ENCODE peak calls at places on chromosome 7, in seven cellular contexts. One of them, this sample, is unnamed.

GRCh38 chr7:32390210-32390609 is 100.0 kb downstream of the LSM5 start:
- DNase-seq in GM20000: no peak
- DNase-seq in activated CD8-positive, alpha-beta T cell treated with anti-CD3 and anti-CD28 coated beads for 36 hours: no peak
- DNase-seq in mucosa of descending colon: no peak
- DNase-seq in B cell: no peak
- DNase-seq in CD8-positive, alpha-beta T cell: no peak
- DNase-seq in choroid plexus epithelial cell: no peak
- DNase-seq in this sample: no peak

GRCh38 chr7:24455813-24456525 is 117.3 kb upstream of the PALS2 start:
- DNase-seq in GM20000: no peak
- DNase-seq in activated CD8-positive, alpha-beta T cell treated with anti-CD3 and anti-CD28 coated beads for 36 hours: no peak
- DNase-seq in mucosa of descending colon: no peak
- DNase-seq in B cell: no peak
- DNase-seq in CD8-positive, alpha-beta T cell: no peak
- DNase-seq in choroid plexus epithelial cell: no peak
- DNase-seq in this sample: no peak

GRCh38 chr7:117274951-117275350 is 47.9 kb downstream of the WNT2 start:
- DNase-seq in GM20000: no peak
- DNase-seq in activated CD8-positive, alpha-beta T cell treated with anti-CD3 and anti-CD28 coated beads for 36 hours: no peak
- DNase-seq in mucosa of descending colon: no peak
- DNase-seq in B cell: no peak
- DNase-seq in CD8-positive, alpha-beta T cell: no peak
- DNase-seq in choroid plexus epithelial cell: no peak
- DNase-seq in this sample: no peak

GRCh38 chr7:66905689-66906088 is 15.3 kb upstream of the TMEM248 start:
- DNase-seq in GM20000: peak; percentile 21
- DNase-seq in activated CD8-positive, alpha-beta T cell treated with anti-CD3 and anti-CD28 coated beads for 36 hours: no peak
- DNase-seq in mucosa of descending colon: no peak
- DNase-seq in B cell: no peak
- DNase-seq in CD8-positive, alpha-beta T cell: no peak
- DNase-seq in choroid plexus epithelial cell: no peak
- DNase-seq in this sample: no peak

GRCh38 chr7:123797673-123798526 is 47.1 kb upstream of the HYAL4 start:
- DNase-seq in GM20000: no peak
- DNase-seq in activated CD8-positive, alpha-beta T cell treated with anti-CD3 and anti-CD28 coated beads for 36 hours: no peak
- DNase-seq in mucosa of descending colon: peak; percentile 38
- DNase-seq in B cell: no peak
- DNase-seq in CD8-positive, alpha-beta T cell: no peak
- DNase-seq in choroid plexus epithelial cell: peak; percentile 96
- DNase-seq in this sample: peak; percentile 12

GRCh38 chr7:111025013-111025412 is 65.9 kb upstream of the LRRN3 start:
- DNase-seq in GM20000: no peak
- DNase-seq in activated CD8-positive, alpha-beta T cell treated with anti-CD3 and anti-CD28 coated beads for 36 hours: peak; percentile 70
- DNase-seq in mucosa of descending colon: no peak
- DNase-seq in B cell: no peak
- DNase-seq in CD8-positive, alpha-beta T cell: no peak
- DNase-seq in choroid plexus epithelial cell: no peak
- DNase-seq in this sample: no peak

GRCh38 chr7:101877882-101878591 is 60.6 kb downstream of the CUX1 start:
- DNase-seq in GM20000: no peak
- DNase-seq in activated CD8-positive, alpha-beta T cell treated with anti-CD3 and anti-CD28 coated beads for 36 hours: no peak
- DNase-seq in mucosa of descending colon: peak; percentile 63
- DNase-seq in B cell: no peak
- DNase-seq in CD8-positive, alpha-beta T cell: no peak
- DNase-seq in choroid plexus epithelial cell: no peak
- DNase-seq in this sample: no peak

GRCh38 chr7:121113288-121113687 is 124.8 kb downstream of the CPED1 start:
- DNase-seq in GM20000: no peak
- DNase-seq in activated CD8-positive, alpha-beta T cell treated with anti-CD3 and anti-CD28 coated beads for 36 hours: no peak
- DNase-seq in mucosa of descending colon: no peak
- DNase-seq in B cell: no peak
- DNase-seq in CD8-positive, alpha-beta T cell: no peak
- DNase-seq in choroid plexus epithelial cell: peak; percentile 71
- DNase-seq in this sample: no peak

GRCh38 chr7:33186187-33186586 is 56.8 kb downstream of the BBS9 start:
- DNase-seq in GM20000: no peak
- DNase-seq in activated CD8-positive, alpha-beta T cell treated with anti-CD3 and anti-CD28 coated beads for 36 hours: no peak
- DNase-seq in mucosa of descending colon: no peak
- DNase-seq in B cell: no peak
- DNase-seq in CD8-positive, alpha-beta T cell: no peak
- DNase-seq in choroid plexus epithelial cell: peak; percentile 83
- DNase-seq in this sample: no peak

GRCh38 chr7:28157826-28158416 is 22.7 kb downstream of the JAZF1 start:
- DNase-seq in GM20000: no peak
- DNase-seq in activated CD8-positive, alpha-beta T cell treated with anti-CD3 and anti-CD28 coated beads for 36 hours: no peak
- DNase-seq in mucosa of descending colon: no peak
- DNase-seq in B cell: no peak
- DNase-seq in CD8-positive, alpha-beta T cell: no peak
- DNase-seq in choroid plexus epithelial cell: no peak
- DNase-seq in this sample: no peak

GRCh38 chr7:112452102-112452888 is 2.0 kb downstream of the IFRD1 start:
- DNase-seq in GM20000: peak; percentile 21
- DNase-seq in activated CD8-positive, alpha-beta T cell treated with anti-CD3 and anti-CD28 coated beads for 36 hours: no peak
- DNase-seq in mucosa of descending colon: peak; percentile 44
- DNase-seq in B cell: no peak
- DNase-seq in CD8-positive, alpha-beta T cell: no peak
- DNase-seq in choroid plexus epithelial cell: peak; percentile 75
- DNase-seq in this sample: peak; percentile 27

DNA sequence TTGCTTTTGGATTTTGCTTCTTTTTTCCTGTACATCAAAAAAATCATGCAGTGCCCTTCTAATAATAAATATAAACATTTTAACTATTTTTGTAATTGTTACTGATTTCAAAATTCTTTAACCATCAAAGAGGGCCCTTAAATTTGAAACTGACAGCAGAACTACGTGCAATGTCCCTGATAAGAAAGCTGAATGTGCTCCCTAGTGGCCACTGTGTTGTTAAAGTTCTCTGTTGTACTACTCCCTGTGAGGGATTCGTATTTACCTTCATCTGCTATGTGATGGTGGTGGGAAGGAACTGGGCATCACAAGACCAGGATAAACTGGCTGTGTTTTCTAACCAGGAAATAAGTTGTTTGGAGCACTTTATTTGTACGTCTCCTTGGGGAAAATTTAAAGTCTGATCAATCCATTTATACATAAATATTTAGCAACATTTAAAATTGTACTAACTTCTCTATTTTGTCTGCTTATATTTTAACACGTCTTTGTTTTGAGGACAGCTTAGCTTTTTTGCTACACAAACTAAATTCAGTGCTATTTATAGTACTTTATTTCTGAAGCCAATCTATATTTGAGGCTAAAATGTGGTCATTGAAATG is 322.4 kb downstream of the HGF start:
- DNase-seq in GM20000: no peak
- DNase-seq in activated CD8-positive, alpha-beta T cell treated with anti-CD3 and anti-CD28 coated beads for 36 hours: no peak
- DNase-seq in mucosa of descending colon: peak; percentile 67
- DNase-seq in B cell: no peak
- DNase-seq in CD8-positive, alpha-beta T cell: no peak
- DNase-seq in choroid plexus epithelial cell: peak; percentile 89
- DNase-seq in this sample: no peak
- TF ChIP-seq CTCF in GM20000: no peak
- TF ChIP-seq CTCF in activated CD8-positive, alpha-beta T cell treated with anti-CD3 and anti-CD28 coated beads for 36 hours: no peak
- TF ChIP-seq CTCF in mucosa of descending colon: no peak
- TF ChIP-seq CTCF in B cell: no peak
- TF ChIP-seq CTCF in CD8-positive, alpha-beta T cell: no peak
- TF ChIP-seq CTCF in choroid plexus epithelial cell: peak; percentile 74
- TF ChIP-seq CTCF in this sample: peak; percentile 27

GRCh38 chr7:45902820-45903219 is 14.5 kb downstream of the IGFBP1 start:
- DNase-seq in GM20000: no peak
- DNase-seq in activated CD8-positive, alpha-beta T cell treated with anti-CD3 and anti-CD28 coated beads for 36 hours: no peak
- DNase-seq in mucosa of descending colon: no peak
- DNase-seq in B cell: no peak
- DNase-seq in CD8-positive, alpha-beta T cell: no peak
- DNase-seq in choroid plexus epithelial cell: peak; percentile 11
- DNase-seq in this sample: no peak
- TF ChIP-seq CTCF in GM20000: no peak
- TF ChIP-seq CTCF in activated CD8-positive, alpha-beta T cell treated with anti-CD3 and anti-CD28 coated beads for 36 hours: no peak
- TF ChIP-seq CTCF in mucosa of descending colon: no peak
- TF ChIP-seq CTCF in B cell: no peak
- TF ChIP-seq CTCF in CD8-positive, alpha-beta T cell: no peak
- TF ChIP-seq CTCF in choroid plexus epithelial cell: peak; percentile 36
- TF ChIP-seq CTCF in this sample: no peak

DNA sequence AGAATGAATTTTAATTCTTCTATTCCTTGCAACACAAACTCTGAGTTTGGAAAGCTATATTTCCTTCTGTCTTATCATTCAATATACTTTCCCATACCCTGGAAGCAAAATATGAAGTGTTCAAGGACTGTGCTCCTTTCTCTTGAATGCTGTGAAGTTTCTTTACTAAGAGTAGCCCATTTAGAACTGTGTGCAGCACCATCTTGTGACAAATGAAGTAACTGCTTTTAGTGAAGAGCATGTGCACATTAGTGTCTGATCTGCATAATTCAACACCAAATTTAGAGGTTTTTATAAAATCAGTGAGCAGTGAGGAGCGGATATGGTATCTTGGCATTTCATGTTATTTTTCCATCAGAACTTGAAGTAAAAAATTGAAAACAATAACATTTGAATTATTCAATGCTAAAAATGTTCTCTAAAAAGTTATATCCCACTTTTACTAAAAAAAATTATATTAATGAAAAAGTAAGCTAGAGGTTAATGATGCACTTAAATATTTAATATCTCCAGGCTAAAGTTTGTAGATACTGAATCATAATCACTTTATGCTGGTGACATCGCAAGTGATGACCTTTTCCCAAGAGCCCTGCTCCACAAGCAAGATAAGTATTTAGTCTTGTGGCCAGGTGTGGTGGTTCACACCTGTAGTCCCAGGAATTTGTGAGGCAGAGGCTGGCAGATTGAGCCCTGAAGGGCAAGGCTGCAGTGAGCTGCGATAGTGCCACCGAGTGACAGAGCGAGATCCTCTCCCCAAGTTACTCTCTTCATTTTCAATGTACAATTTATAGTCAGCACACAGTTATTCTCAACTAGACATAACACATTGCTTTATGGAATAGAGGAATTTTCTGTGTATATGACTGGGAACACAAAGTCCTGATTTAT is 108.8 kb upstream of the PCLO start:
- DNase-seq in GM20000: no peak
- DNase-seq in activated CD8-positive, alpha-beta T cell treated with anti-CD3 and anti-CD28 coated beads for 36 hours: no peak
- DNase-seq in mucosa of descending colon: peak; percentile 25
- DNase-seq in B cell: no peak
- DNase-seq in CD8-positive, alpha-beta T cell: no peak
- DNase-seq in choroid plexus epithelial cell: peak; percentile 84
- DNase-seq in this sample: no peak
- TF ChIP-seq CTCF in GM20000: peak; percentile 18
- TF ChIP-seq CTCF in activated CD8-positive, alpha-beta T cell treated with anti-CD3 and anti-CD28 coated beads for 36 hours: no peak
- TF ChIP-seq CTCF in mucosa of descending colon: no peak
- TF ChIP-seq CTCF in B cell: no peak
- TF ChIP-seq CTCF in CD8-positive, alpha-beta T cell: no peak
- TF ChIP-seq CTCF in choroid plexus epithelial cell: peak; percentile 65
- TF ChIP-seq CTCF in this sample: peak; percentile 34

DNA sequence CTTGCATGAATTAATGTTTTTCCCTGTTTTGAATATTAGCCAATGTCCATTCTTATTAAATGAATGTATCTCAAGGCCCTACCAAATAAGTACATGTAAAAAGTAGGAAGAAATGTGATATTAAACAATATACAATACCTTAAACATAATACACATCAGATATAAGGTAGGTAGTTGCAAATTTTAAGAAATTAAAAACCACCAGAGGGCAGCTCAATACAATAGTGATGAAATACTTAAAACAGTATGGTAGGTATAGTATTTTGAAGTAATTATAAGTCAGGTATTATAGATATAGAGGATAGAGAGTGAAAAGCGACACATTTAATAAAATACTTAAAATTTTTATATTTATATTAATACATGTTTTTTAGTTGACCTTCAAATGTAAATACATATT is 43.6 kb upstream of the CDK14 start:
- DNase-seq in GM20000: no peak
- DNase-seq in activated CD8-positive, alpha-beta T cell treated with anti-CD3 and anti-CD28 coated beads for 36 hours: no peak
- DNase-seq in mucosa of descending colon: no peak
- DNase-seq in B cell: no peak
- DNase-seq in CD8-positive, alpha-beta T cell: no peak
- DNase-seq in choroid plexus epithelial cell: peak; percentile 54
- DNase-seq in this sample: peak; percentile 23
- TF ChIP-seq CTCF in GM20000: no peak
- TF ChIP-seq CTCF in activated CD8-positive, alpha-beta T cell treated with anti-CD3 and anti-CD28 coated beads for 36 hours: no peak
- TF ChIP-seq CTCF in mucosa of descending colon: no peak
- TF ChIP-seq CTCF in B cell: peak; percentile 61
- TF ChIP-seq CTCF in CD8-positive, alpha-beta T cell: no peak
- TF ChIP-seq CTCF in choroid plexus epithelial cell: peak; percentile 40
- TF ChIP-seq CTCF in this sample: no peak

GRCh38 chr7:11552676-11553075 is 279.3 kb downstream of the THSD7A start:
- DNase-seq in GM20000: no peak
- DNase-seq in activated CD8-positive, alpha-beta T cell treated with anti-CD3 and anti-CD28 coated beads for 36 hours: no peak
- DNase-seq in mucosa of descending colon: no peak
- DNase-seq in B cell: no peak
- DNase-seq in CD8-positive, alpha-beta T cell: no peak
- DNase-seq in choroid plexus epithelial cell: no peak
- DNase-seq in this sample: no peak

DNA sequence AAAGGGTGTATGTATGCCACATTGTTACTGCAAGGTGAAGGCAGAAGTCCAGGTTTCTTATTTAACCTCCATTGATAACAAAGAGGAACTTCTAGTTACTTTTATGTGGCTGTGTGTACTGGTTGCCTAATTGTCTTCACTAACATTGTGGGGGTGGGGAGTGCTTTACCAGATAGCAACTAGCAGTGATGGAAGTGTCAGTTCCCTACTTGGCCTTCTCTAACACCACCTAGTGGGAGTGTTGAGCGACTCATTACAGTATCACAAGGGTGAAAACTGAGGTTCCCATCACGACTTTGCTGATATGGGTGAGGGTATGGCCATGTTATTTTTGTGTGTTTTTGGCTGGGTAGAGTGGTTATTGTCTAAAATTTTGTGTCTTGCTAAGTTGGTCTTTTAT is 274.4 kb downstream of the THSD7A start:
- DNase-seq in GM20000: peak; percentile 29
- DNase-seq in activated CD8-positive, alpha-beta T cell treated with anti-CD3 and anti-CD28 coated beads for 36 hours: no peak
- DNase-seq in mucosa of descending colon: peak; percentile 50
- DNase-seq in B cell: no peak
- DNase-seq in CD8-positive, alpha-beta T cell: no peak
- DNase-seq in choroid plexus epithelial cell: peak; percentile 81
- DNase-seq in this sample: peak; percentile 18
- TF ChIP-seq CTCF in GM20000: no peak
- TF ChIP-seq CTCF in activated CD8-positive, alpha-beta T cell treated with anti-CD3 and anti-CD28 coated beads for 36 hours: no peak
- TF ChIP-seq CTCF in mucosa of descending colon: no peak
- TF ChIP-seq CTCF in B cell: no peak
- TF ChIP-seq CTCF in CD8-positive, alpha-beta T cell: no peak
- TF ChIP-seq CTCF in choroid plexus epithelial cell: peak; percentile 60
- TF ChIP-seq CTCF in this sample: peak; percentile 42

GRCh38 chr7:141262101-141262819 is 188.4 kb downstream of the TMEM178B start:
- DNase-seq in GM20000: no peak
- DNase-seq in activated CD8-positive, alpha-beta T cell treated with anti-CD3 and anti-CD28 coated beads for 36 hours: no peak
- DNase-seq in mucosa of descending colon: no peak
- DNase-seq in B cell: no peak
- DNase-seq in CD8-positive, alpha-beta T cell: no peak
- DNase-seq in choroid plexus epithelial cell: peak; percentile 10
- DNase-seq in this sample: no peak
- TF ChIP-seq CTCF in GM20000: no peak
- TF ChIP-seq CTCF in activated CD8-positive, alpha-beta T cell treated with anti-CD3 and anti-CD28 coated beads for 36 hours: no peak
- TF ChIP-seq CTCF in mucosa of descending colon: no peak
- TF ChIP-seq CTCF in B cell: no peak
- TF ChIP-seq CTCF in CD8-positive, alpha-beta T cell: no peak
- TF ChIP-seq CTCF in choroid plexus epithelial cell: peak; percentile 52
- TF ChIP-seq CTCF in this sample: no peak